ENCODE peak calls at places on chromosomes 2 and 18, in six cellular contexts. One of them, this sample, is unnamed.

GRCh38 chr18:2706903-2707302 is 51.4 kb downstream of the SMCHD1 start:
- DNase-seq in esophagus squamous epithelium: no peak
- DNase-seq in mesendoderm: peak; percentile 85
- DNase-seq in neuronal stem cell: no peak
- DNase-seq in thyroid gland: no peak
- DNase-seq in psoas muscle: no peak
- DNase-seq in this sample: no peak

GRCh38 chr2:150144546-150145305 is 342.7 kb downstream of the RND3 start:
- DNase-seq in esophagus squamous epithelium: no peak
- DNase-seq in psoas muscle: no peak
- DNase-seq in mesendoderm: no peak
- DNase-seq in neuronal stem cell: no peak
- DNase-seq in thyroid gland: no peak
- DNase-seq in this sample: no peak

GRCh38 chr2:100814453-100814852 is 5.5 kb upstream of the NPAS2 start:
- DNase-seq in thyroid gland: no peak
- DNase-seq in psoas muscle: no peak
- DNase-seq in mesendoderm: no peak
- DNase-seq in neuronal stem cell: no peak
- DNase-seq in esophagus squamous epithelium: no peak
- DNase-seq in this sample: no peak

GRCh38 chr18:22932885-22933205 is 283 bp upstream of the RBBP8 start:
- DNase-seq in psoas muscle: no peak
- DNase-seq in mesendoderm: no peak
- DNase-seq in esophagus squamous epithelium: no peak
- DNase-seq in thyroid gland: no peak
- DNase-seq in neuronal stem cell: no peak
- DNase-seq in this sample: no peak

GRCh38 chr2:57479994-57480393 is 566.6 kb upstream of the VRK2 start:
- DNase-seq in thyroid gland: no peak
- DNase-seq in psoas muscle: no peak
- DNase-seq in neuronal stem cell: no peak
- DNase-seq in mesendoderm: no peak
- DNase-seq in esophagus squamous epithelium: no peak
- DNase-seq in this sample: no peak

GRCh38 chr2:238911376-238912227 is 63.7 kb downstream of the TWIST2 start:
- DNase-seq in thyroid gland: no peak
- DNase-seq in mesendoderm: no peak
- DNase-seq in neuronal stem cell: no peak
- DNase-seq in psoas muscle: no peak
- DNase-seq in esophagus squamous epithelium: no peak
- DNase-seq in this sample: no peak

GRCh38 chr18:13227910-13228309 is 9.3 kb downstream of the LDLRAD4 start:
- DNase-seq in neuronal stem cell: no peak
- DNase-seq in esophagus squamous epithelium: no peak
- DNase-seq in mesendoderm: no peak
- DNase-seq in psoas muscle: no peak
- DNase-seq in thyroid gland: no peak
- DNase-seq in this sample: no peak

GRCh38 chr2:186697536-186697935 is 3.7 kb downstream of the FAM171B start:
- DNase-seq in esophagus squamous epithelium: no peak
- DNase-seq in neuronal stem cell: no peak
- DNase-seq in thyroid gland: no peak
- DNase-seq in mesendoderm: no peak
- DNase-seq in psoas muscle: no peak
- DNase-seq in this sample: no peak

GRCh38 chr18:9048808-9049494 is 53.5 kb upstream of the NDUFV2 start:
- DNase-seq in psoas muscle: no peak
- DNase-seq in thyroid gland: no peak
- DNase-seq in mesendoderm: no peak
- DNase-seq in neuronal stem cell: no peak
- DNase-seq in esophagus squamous epithelium: no peak
- DNase-seq in this sample: no peak

GRCh38 chr2:27075219-27075871 is 3.1 kb upstream of the EMILIN1 start:
- DNase-seq in neuronal stem cell: no peak
- DNase-seq in mesendoderm: no peak
- DNase-seq in psoas muscle: peak; percentile 71
- DNase-seq in esophagus squamous epithelium: no peak
- DNase-seq in thyroid gland: peak; percentile 29
- DNase-seq in this sample: no peak

DNA sequence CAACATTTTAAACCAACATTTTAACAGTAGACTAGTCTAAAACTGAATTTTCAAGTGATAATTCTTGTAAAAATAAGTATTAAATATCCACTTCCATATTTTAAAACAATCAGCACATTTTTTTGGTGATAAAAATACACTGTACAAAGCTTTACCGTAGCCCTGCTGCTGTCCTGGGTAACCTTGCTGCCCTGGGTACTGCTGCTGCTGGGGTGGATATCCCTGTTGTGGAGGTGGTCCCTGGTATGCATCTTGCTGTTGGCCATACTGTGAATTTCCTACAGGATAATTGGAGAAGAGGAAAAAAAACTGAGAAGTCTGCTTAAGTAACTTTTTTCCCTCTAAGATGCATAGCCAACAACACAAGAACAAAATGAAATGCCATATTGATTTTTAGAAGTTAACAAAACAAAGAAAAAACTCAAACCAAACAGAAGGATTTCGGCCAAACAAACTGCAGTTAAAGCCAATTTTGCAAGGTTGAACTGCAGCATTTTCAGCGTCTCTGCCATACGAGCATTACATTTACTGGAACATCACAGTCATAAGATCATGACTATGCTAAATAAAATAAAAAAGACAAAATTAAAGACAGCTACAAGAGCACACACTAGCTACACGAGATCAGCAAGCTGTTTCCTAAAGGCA is 55.4 kb downstream of the SS18 start:
- DNase-seq in esophagus squamous epithelium: no peak
- DNase-seq in mesendoderm: no peak
- DNase-seq in neuronal stem cell: no peak
- DNase-seq in thyroid gland: no peak
- DNase-seq in psoas muscle: no peak
- DNase-seq in this sample: no peak
- H3K36me3 ChIP-seq in esophagus squamous epithelium: no peaks in the 10 kb centered on the region
- H3K36me3 ChIP-seq in mesendoderm: no peaks in the 10 kb centered on the region
- H3K36me3 ChIP-seq in neuronal stem cell: peaks cover 97% of the 10 kb centered on the region
- H3K36me3 ChIP-seq in thyroid gland: peaks cover 26% of the 10 kb centered on the region
- H3K36me3 ChIP-seq in psoas muscle: no peaks in the 10 kb centered on the region
- H3K36me3 ChIP-seq in this sample: peaks cover 8% of the 10 kb centered on the region

DNA sequence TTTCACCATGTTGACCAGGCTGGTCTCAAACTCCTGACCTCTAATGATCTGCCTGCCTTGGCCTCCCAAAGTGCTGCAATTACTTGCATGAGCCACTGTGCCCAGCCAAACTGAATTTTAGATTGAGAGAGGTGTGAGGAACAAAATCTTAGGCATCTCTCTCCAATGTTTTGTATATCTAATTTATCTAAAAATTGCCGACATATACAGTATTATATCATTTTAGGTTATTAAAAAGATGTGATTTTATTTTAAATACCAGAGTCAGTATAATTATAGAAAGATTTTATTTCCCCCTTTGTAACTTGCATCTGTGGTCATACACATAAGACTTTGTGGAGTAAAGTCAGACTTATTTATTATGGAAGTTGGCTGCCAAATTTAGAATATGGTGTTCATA is 10.1 kb downstream of the PMS1 start:
- DNase-seq in esophagus squamous epithelium: no peak
- DNase-seq in neuronal stem cell: no peak
- DNase-seq in psoas muscle: no peak
- DNase-seq in thyroid gland: no peak
- DNase-seq in mesendoderm: no peak
- DNase-seq in this sample: no peak
- H3K36me3 ChIP-seq in esophagus squamous epithelium: peaks cover 7% of the 10 kb centered on the region
- H3K36me3 ChIP-seq in neuronal stem cell: peaks cover 98% of the 10 kb centered on the region
- H3K36me3 ChIP-seq in psoas muscle: no peaks in the 10 kb centered on the region
- H3K36me3 ChIP-seq in thyroid gland: peaks cover 12% of the 10 kb centered on the region
- H3K36me3 ChIP-seq in mesendoderm: no peaks in the 10 kb centered on the region
- H3K36me3 ChIP-seq in this sample: no peaks in the 10 kb centered on the region

GRCh38 chr2:224883700-224884099 is 158.6 kb downstream of the DOCK10 start:
- DNase-seq in thyroid gland: no peak
- DNase-seq in mesendoderm: no peak
- DNase-seq in esophagus squamous epithelium: no peak
- DNase-seq in psoas muscle: no peak
- DNase-seq in neuronal stem cell: no peak
- DNase-seq in this sample: no peak

GRCh38 chr2:224881846-224882245 is 160.4 kb downstream of the DOCK10 start:
- DNase-seq in neuronal stem cell: no peak
- DNase-seq in thyroid gland: no peak
- DNase-seq in esophagus squamous epithelium: no peak
- DNase-seq in psoas muscle: no peak
- DNase-seq in mesendoderm: no peak
- DNase-seq in this sample: no peak

GRCh38 chr2:224882291-224883171 is 159.7 kb downstream of the DOCK10 start:
- DNase-seq in psoas muscle: no peak
- DNase-seq in thyroid gland: no peak
- DNase-seq in esophagus squamous epithelium: no peak
- DNase-seq in mesendoderm: no peak
- DNase-seq in neuronal stem cell: no peak
- DNase-seq in this sample: no peak

GRCh38 chr2:224884188-224884587 is 158.1 kb downstream of the DOCK10 start:
- DNase-seq in thyroid gland: no peak
- DNase-seq in neuronal stem cell: no peak
- DNase-seq in esophagus squamous epithelium: no peak
- DNase-seq in mesendoderm: no peak
- DNase-seq in psoas muscle: no peak
- DNase-seq in this sample: no peak

DNA sequence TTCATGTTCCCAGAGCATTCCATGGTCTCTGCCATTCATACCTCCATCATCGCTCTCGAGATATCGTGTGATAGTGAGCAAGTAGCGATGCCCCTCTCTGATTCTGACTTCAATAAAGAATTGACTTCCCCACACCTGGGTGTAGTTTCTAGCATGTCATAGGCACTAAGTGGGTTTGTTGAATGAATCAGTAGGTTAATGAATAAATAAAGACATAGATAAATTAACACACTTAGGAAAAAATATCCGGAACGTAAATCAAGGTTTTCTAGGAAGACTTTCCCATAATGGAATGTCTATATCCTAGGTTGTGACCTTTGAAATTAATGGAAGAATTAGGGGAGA is 159.1 kb downstream of the DOCK10 start:
- DNase-seq in psoas muscle: no peak
- DNase-seq in mesendoderm: no peak
- DNase-seq in esophagus squamous epithelium: no peak
- DNase-seq in neuronal stem cell: no peak
- DNase-seq in thyroid gland: no peak
- DNase-seq in this sample: no peak
- H3K36me3 ChIP-seq in psoas muscle: no peaks in the 10 kb centered on the region
- H3K36me3 ChIP-seq in mesendoderm: no peaks in the 10 kb centered on the region
- H3K36me3 ChIP-seq in esophagus squamous epithelium: no peaks in the 10 kb centered on the region
- H3K36me3 ChIP-seq in neuronal stem cell: no peaks in the 10 kb centered on the region
- H3K36me3 ChIP-seq in thyroid gland: no peaks in the 10 kb centered on the region
- H3K36me3 ChIP-seq in this sample: no peaks in the 10 kb centered on the region

GRCh38 chr2:38731090-38731489 is 20.1 kb downstream of the SRSF7 start:
- DNase-seq in esophagus squamous epithelium: no peak
- DNase-seq in neuronal stem cell: no peak
- DNase-seq in thyroid gland: no peak
- DNase-seq in psoas muscle: no peak
- DNase-seq in mesendoderm: no peak
- DNase-seq in this sample: peak; percentile 58

GRCh38 chr2:38736035-38736320 is 15.2 kb downstream of the SRSF7 start:
- DNase-seq in mesendoderm: no peak
- DNase-seq in neuronal stem cell: no peak
- DNase-seq in psoas muscle: no peak
- DNase-seq in esophagus squamous epithelium: no peak
- DNase-seq in thyroid gland: no peak
- DNase-seq in this sample: no peak

GRCh38 chr2:38731684-38732221 is 19.4 kb downstream of the SRSF7 start:
- DNase-seq in psoas muscle: no peak
- DNase-seq in mesendoderm: no peak
- DNase-seq in neuronal stem cell: no peak
- DNase-seq in esophagus squamous epithelium: no peak
- DNase-seq in thyroid gland: no peak
- DNase-seq in this sample: peak; percentile 70

GRCh38 chr2:38734299-38735058 is 16.7 kb downstream of the SRSF7 start:
- DNase-seq in esophagus squamous epithelium: no peak
- DNase-seq in neuronal stem cell: no peak
- DNase-seq in psoas muscle: no peak
- DNase-seq in thyroid gland: peak; percentile 47
- DNase-seq in mesendoderm: no peak
- DNase-seq in this sample: no peak

DNA sequence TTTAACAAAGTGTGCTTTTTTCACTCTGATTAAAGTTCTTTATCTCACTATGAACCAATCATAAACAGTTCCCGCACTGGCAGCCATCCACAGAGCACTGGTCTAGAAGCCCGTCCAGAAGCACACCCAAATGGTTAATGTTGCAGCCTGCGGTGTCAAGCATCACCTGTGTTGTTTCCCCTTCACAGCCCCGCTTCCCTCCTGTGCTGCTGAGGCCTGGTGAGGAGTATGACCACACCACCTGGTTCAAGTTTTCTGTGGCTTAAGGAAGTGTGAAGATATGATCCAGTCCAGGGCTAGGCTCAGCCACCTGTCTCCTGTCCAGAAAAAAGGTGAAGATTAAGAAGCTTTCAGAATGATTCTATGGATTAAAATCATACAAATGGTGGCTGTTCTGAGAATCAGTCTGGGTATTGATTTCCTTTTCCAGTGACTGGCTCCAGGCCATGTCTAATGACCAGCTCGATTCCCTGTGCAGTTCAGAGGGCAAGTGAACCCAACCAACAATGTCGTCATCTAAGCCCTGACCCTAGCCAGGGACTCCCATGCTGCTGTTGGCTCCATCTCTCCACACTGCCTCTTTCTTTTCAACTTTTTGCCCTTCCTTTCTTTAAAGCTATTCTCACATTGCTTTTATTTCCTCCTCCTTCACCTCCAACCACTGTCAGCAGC is 17.7 kb downstream of the SRSF7 start:
- DNase-seq in esophagus squamous epithelium: no peak
- DNase-seq in thyroid gland: no peak
- DNase-seq in psoas muscle: no peak
- DNase-seq in mesendoderm: no peak
- DNase-seq in neuronal stem cell: no peak
- DNase-seq in this sample: no peak
- H3K36me3 ChIP-seq in esophagus squamous epithelium: no peaks in the 10 kb centered on the region
- H3K36me3 ChIP-seq in thyroid gland: peaks cover 9% of the 10 kb centered on the region
- H3K36me3 ChIP-seq in psoas muscle: peaks cover 9% of the 10 kb centered on the region
- H3K36me3 ChIP-seq in mesendoderm: no peaks in the 10 kb centered on the region
- H3K36me3 ChIP-seq in neuronal stem cell: peaks cover 54% of the 10 kb centered on the region
- H3K36me3 ChIP-seq in this sample: peaks cover 2% of the 10 kb centered on the region

DNA sequence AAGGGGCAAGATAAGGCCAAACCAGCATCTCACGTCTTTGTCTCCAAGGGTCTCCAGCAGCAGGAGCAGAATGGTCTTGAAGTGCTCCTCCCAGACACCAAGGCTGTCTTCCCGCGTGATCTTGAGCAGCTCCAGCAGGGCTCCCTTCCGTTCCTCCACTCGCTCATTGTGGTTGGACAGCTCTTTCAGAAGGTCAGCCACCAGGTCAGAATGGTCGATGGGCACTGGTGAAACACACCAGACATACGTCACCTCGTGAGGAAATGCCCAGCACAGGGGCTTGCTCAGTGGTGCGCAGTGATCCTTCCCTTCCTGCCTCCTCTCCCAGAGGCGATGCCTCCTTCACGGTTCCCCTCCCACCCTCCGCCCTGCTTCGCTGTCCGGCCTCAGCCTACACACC is 80.1 kb upstream of the TFCP2L1 start:
- DNase-seq in esophagus squamous epithelium: no peak
- DNase-seq in mesendoderm: no peak
- DNase-seq in psoas muscle: no peak
- DNase-seq in neuronal stem cell: no peak
- DNase-seq in thyroid gland: no peak
- DNase-seq in this sample: no peak
- H3K36me3 ChIP-seq in esophagus squamous epithelium: peaks cover 14% of the 10 kb centered on the region
- H3K36me3 ChIP-seq in mesendoderm: peaks cover 16% of the 10 kb centered on the region
- H3K36me3 ChIP-seq in psoas muscle: peaks cover 2% of the 10 kb centered on the region
- H3K36me3 ChIP-seq in neuronal stem cell: peaks cover 98% of the 10 kb centered on the region
- H3K36me3 ChIP-seq in thyroid gland: peaks cover 14% of the 10 kb centered on the region
- H3K36me3 ChIP-seq in this sample: no peaks in the 10 kb centered on the region

This sample was measured in aorta.